ENCODE peak calls at places on chromosomes 2 and 18, in four cellular contexts. One of them, this sample, is unnamed. For H3K36me3, the result is how much of the 10 kb centered on the place peaks cover.

GRCh38 chr2:35820404-35820803 is 535.2 kb upstream of the CRIM1 start:
- DNase-seq in HepG2: no peak
- DNase-seq in HCT116: no peak
- DNase-seq in K562: no peak
- DNase-seq in this sample: no peak

GRCh38 chr2:159156834-159157233 is 129.7 kb downstream of the WDSUB1 start:
- DNase-seq in HepG2: peak
- DNase-seq in HCT116: no peak
- DNase-seq in K562: no peak
- DNase-seq in this sample: no peak

GRCh38 chr18:11865071-11865470 is 13.9 kb downstream of the CHMP1B start:
- DNase-seq in HepG2: no peak
- DNase-seq in HCT116: no peak
- DNase-seq in K562: no peak
- DNase-seq in this sample: no peak

GRCh38 chr18:12455511-12455910 is 47.8 kb downstream of the PRELID3A start:
- DNase-seq in HepG2: no peak
- DNase-seq in HCT116: no peak
- DNase-seq in K562: no peak
- DNase-seq in this sample: no peak

GRCh38 chr2:18247282-18248110 is 313.0 kb downstream of the RDH14 start:
- DNase-seq in HepG2: no peak
- DNase-seq in HCT116: no peak
- DNase-seq in K562: no peak
- DNase-seq in this sample: no peak

GRCh38 chr2:20291106-20291564 is 59.5 kb downstream of the PUM2 start:
- DNase-seq in HepG2: peak
- DNase-seq in HCT116: peak
- DNase-seq in K562: peak
- DNase-seq in this sample: peak

GRCh38 chr2:41774011-41774605 is 273.7 kb upstream of the PKDCC start:
- DNase-seq in HepG2: no peak
- DNase-seq in HCT116: no peak
- DNase-seq in K562: no peak
- DNase-seq in this sample: no peak

GRCh38 chr2:27370816-27371620 is 602 bp downstream of the SNX17 start:
- DNase-seq in HepG2: no peak
- DNase-seq in HCT116: no peak
- DNase-seq in K562: peak
- DNase-seq in this sample: peak

GRCh38 chr18:39497819-39498218 is 1932.2 kb upstream of the CELF4 start:
- DNase-seq in HepG2: no peak
- DNase-seq in HCT116: no peak
- DNase-seq in K562: no peak
- DNase-seq in this sample: no peak

GRCh38 chr18:64234336-64234735 is 85.4 kb upstream of the LINC00305 start:
- DNase-seq in HepG2: no peak
- DNase-seq in HCT116: no peak
- DNase-seq in K562: no peak
- DNase-seq in this sample: no peak

GRCh38 chr2:181004647-181005325 is 24.4 kb downstream of the UBE2E3 start:
- DNase-seq in HepG2: no peak
- DNase-seq in HCT116: no peak
- DNase-seq in K562: no peak
- DNase-seq in this sample: no peak

GRCh38 chr18:59708988-59709387 is 11.8 kb upstream of the CCBE1 start:
- DNase-seq in HepG2: no peak
- DNase-seq in HCT116: no peak
- DNase-seq in K562: no peak
- DNase-seq in this sample: no peak

GRCh38 chr18:36328916-36329315 is 31.4 kb downstream of the FHOD3 start:
- DNase-seq in HepG2: no peak
- DNase-seq in HCT116: no peak
- DNase-seq in K562: no peak
- DNase-seq in this sample: no peak

GRCh38 chr18:13264091-13264777 is 45.7 kb downstream of the LDLRAD4 start:
- DNase-seq in HepG2: no peak
- DNase-seq in HCT116: no peak
- DNase-seq in K562: no peak
- DNase-seq in this sample: peak

GRCh38 chr2:159234868-159235267 is 51.6 kb downstream of the WDSUB1 start:
- DNase-seq in HepG2: no peak
- DNase-seq in HCT116: no peak
- DNase-seq in K562: no peak
- DNase-seq in this sample: no peak

GRCh38 chr2:39484620-39485495 is 47.8 kb upstream of the MAP4K3 start:
- DNase-seq in HepG2: no peak
- DNase-seq in HCT116: no peak
- DNase-seq in K562: no peak
- DNase-seq in this sample: peak

GRCh38 chr2:127537142-127537541 is 1.7 kb downstream of the MYO7B start:
- DNase-seq in HepG2: no peak
- DNase-seq in HCT116: no peak
- DNase-seq in K562: no peak
- DNase-seq in this sample: no peak

GRCh38 chr2:104976603-104977120 is 61.2 kb upstream of the MRPS9 start:
- DNase-seq in HepG2: peak
- DNase-seq in HCT116: peak
- DNase-seq in K562: peak
- DNase-seq in this sample: peak

GRCh38 chr2:46811379-46812310 is 104.0 kb downstream of the MCFD2 start:
- DNase-seq in HepG2: no peak
- DNase-seq in HCT116: no peak
- DNase-seq in K562: no peak
- DNase-seq in this sample: peak

GRCh38 chr2:176157499-176158305 is 595 bp downstream of the HOXD3 start:
- DNase-seq in HepG2: no peak
- DNase-seq in HCT116: no peak
- DNase-seq in K562: no peak
- DNase-seq in this sample: peak

GRCh38 chr2:233996436-233996835 is 54.1 kb upstream of the SPP2 start:
- DNase-seq in HepG2: no peak
- DNase-seq in HCT116: no peak
- DNase-seq in K562: no peak
- DNase-seq in this sample: no peak

GRCh38 chr2:229045671-229046070 is 225.4 kb downstream of the PID1 start:
- DNase-seq in HepG2: no peak
- DNase-seq in HCT116: no peak
- DNase-seq in K562: no peak
- DNase-seq in this sample: no peak

GRCh38 chr2:185372188-185372587 is 366.4 kb upstream of the FSIP2 start:
- DNase-seq in HepG2: no peak
- DNase-seq in HCT116: no peak
- DNase-seq in K562: no peak
- DNase-seq in this sample: no peak

GRCh38 chr2:84302513-84303412 is 156.3 kb downstream of the SUCLG1 start:
- DNase-seq in HepG2: peak
- DNase-seq in HCT116: peak
- DNase-seq in K562: peak
- DNase-seq in this sample: peak

GRCh38 chr2:197107291-197108269 is 181.1 kb upstream of the PGAP1 start:
- DNase-seq in HepG2: no peak
- DNase-seq in HCT116: no peak
- DNase-seq in K562: no peak
- DNase-seq in this sample: no peak

GRCh38 chr18:35888329-35888728 is 84.2 kb upstream of the RMP24 start:
- DNase-seq in HepG2: no peak
- DNase-seq in HCT116: no peak
- DNase-seq in K562: no peak
- DNase-seq in this sample: no peak

GRCh38 chr18:13320891-13321425 is 102.4 kb downstream of the LDLRAD4 start:
- DNase-seq in HepG2: no peak
- DNase-seq in HCT116: no peak
- DNase-seq in K562: no peak
- DNase-seq in this sample: no peak

GRCh38 chr2:53787255-53787910 is 539 bp downstream of the ERLEC1 start:
- DNase-seq in HepG2: peak
- DNase-seq in HCT116: no peak
- DNase-seq in K562: no peak
- DNase-seq in this sample: peak
- TF ChIP-seq ELF1 in HepG2: no peak
- TF ChIP-seq ELF1 in HCT116: no peak
- TF ChIP-seq ELF1 in K562: no peak
- TF ChIP-seq ELF1 in this sample: no peak

GRCh38 chr2:240728827-240729226 is 37.2 kb downstream of the AQP12A start:
- DNase-seq in HepG2: no peak
- DNase-seq in HCT116: no peak
- DNase-seq in K562: no peak
- DNase-seq in this sample: peak
- H3K36me3 ChIP-seq in HepG2: under half
- H3K36me3 ChIP-seq in HCT116: under half
- H3K36me3 ChIP-seq in K562: under half
- H3K36me3 ChIP-seq in this sample: under half

GRCh38 chr2:59693176-59693959 is 860.1 kb downstream of the BCL11A start:
- DNase-seq in HepG2: no peak
- DNase-seq in HCT116: no peak
- DNase-seq in K562: no peak
- DNase-seq in this sample: no peak
- TF ChIP-seq ELF1 in HepG2: no peak
- TF ChIP-seq ELF1 in HCT116: no peak
- TF ChIP-seq ELF1 in K562: no peak
- TF ChIP-seq ELF1 in this sample: no peak

GRCh38 chr2:218280260-218280870 is 10.0 kb downstream of the PNKD start:
- DNase-seq in HepG2: no peak
- DNase-seq in HCT116: no peak
- DNase-seq in K562: no peak
- DNase-seq in this sample: no peak
- H3K36me3 ChIP-seq in HepG2: half or more
- H3K36me3 ChIP-seq in HCT116: under half
- H3K36me3 ChIP-seq in K562: half or more
- H3K36me3 ChIP-seq in this sample: under half

GRCh38 chr2:60837123-60837522 is 44.3 kb upstream of the REL start:
- DNase-seq in HepG2: no peak
- DNase-seq in HCT116: no peak
- DNase-seq in K562: no peak
- DNase-seq in this sample: no peak
- TF ChIP-seq ELF1 in HepG2: no peak
- TF ChIP-seq ELF1 in HCT116: no peak
- TF ChIP-seq ELF1 in K562: no peak
- TF ChIP-seq ELF1 in this sample: no peak

GRCh38 chr2:149329068-149329467 is 1.3 kb upstream of the LYPD6 start:
- DNase-seq in HepG2: no peak
- DNase-seq in HCT116: peak
- DNase-seq in K562: no peak
- DNase-seq in this sample: peak
- H3K36me3 ChIP-seq in HepG2: under half
- H3K36me3 ChIP-seq in HCT116: under half
- H3K36me3 ChIP-seq in K562: under half
- H3K36me3 ChIP-seq in this sample: under half